ENCODE peak calls at places on chromosomes 16 and 17, in nine cellular contexts. L is occipital lobe, E is NCI-H510A, Y is A549, A is naive B cell, N is AG09319, T is NCI-H1105 treated with DMSO at 0.1 percent for 48 hours, S is breast epithelium, W is kidney. Q is an unnamed sample.

GRCh38 chr16:2471016-2471652 is at the start of gene NTN3:
- DNase-seq in L (no peak), E (no peak), Y (no peak), A (no peak), N (no peak), T (peak), S (no peak), W (no peak), Q (no peak)

GRCh38 chr16:30551781-30552180 is 6.4 kb downstream of the ZNF764 start:
- DNase-seq in L (no peak), E (no peak), Y (no peak), A (no peak), N (no peak), T (no peak), S (no peak), W (no peak), Q (no peak)

GRCh38 chr16:64450170-64450569 is 671.7 kb downstream of the CDH11 start:
- DNase-seq in L (no peak), E (no peak), Y (no peak), A (no peak), N (no peak), T (no peak), S (no peak), W (no peak), Q (no peak)

GRCh38 chr17:43219001-43219400 is 7.3 kb downstream of the TMEM106A start:
- DNase-seq in L (no peak), E (no peak), Y (no peak), A (no peak), N (no peak), T (no peak), S (no peak), W (no peak), Q (no peak)

GRCh38 chr17:14918540-14918939 is 346.6 kb downstream of the PMP22 start:
- DNase-seq in L (no peak), E (no peak), Y (peak), A (no peak), N (no peak), T (no peak), S (no peak), W (no peak), Q (no peak)

GRCh38 chr16:56869513-56870270 is 4.7 kb downstream of the SLC12A3 start:
- DNase-seq in L (no peak), E (no peak), Y (peak), A (no peak), N (no peak), T (no peak), S (no peak), W (no peak), Q (no peak)

GRCh38 chr16:21610766-21611165 is 11.4 kb downstream of the METTL9 start:
- DNase-seq in L (no peak), E (no peak), Y (no peak), A (no peak), N (no peak), T (no peak), S (no peak), W (no peak), Q (no peak)

GRCh38 chr17:42585353-42585752 is 7.8 kb upstream of the PSMC3IP start:
- DNase-seq in L (no peak), E (no peak), Y (no peak), A (no peak), N (no peak), T (no peak), S (peak), W (no peak), Q (no peak)

GRCh38 chr17:59425085-59425901 is 93.8 kb downstream of the YPEL2 start:
- DNase-seq in L (peak), E (no peak), Y (no peak), A (no peak), N (no peak), T (no peak), S (no peak), W (peak), Q (no peak)

GRCh38 chr17:14276535-14277250 is 24.2 kb upstream of the HS3ST3B1 start:
- DNase-seq in L (no peak), E (no peak), Y (no peak), A (no peak), N (no peak), T (no peak), S (no peak), W (no peak), Q (no peak)

GRCh38 chr16:28067604-28068382 is 4.3 kb upstream of the GSG1L start:
- DNase-seq in L (no peak), E (no peak), Y (no peak), A (no peak), N (no peak), T (no peak), S (no peak), W (peak), Q (no peak)

GRCh38 chr17:31568140-31568938 is 176.9 kb downstream of the RAB11FIP4 start:
- DNase-seq in L (no peak), E (no peak), Y (no peak), A (no peak), N (no peak), T (no peak), S (no peak), W (no peak), Q (no peak)

GRCh38 chr17:31433091-31433790 is 41.8 kb downstream of the RAB11FIP4 start:
- DNase-seq in L (no peak), E (no peak), Y (no peak), A (no peak), N (no peak), T (no peak), S (no peak), W (peak), Q (no peak)

GRCh38 chr16:49489686-49490320 is 116.2 kb downstream of the C16orf78 start:
- DNase-seq in L (no peak), E (no peak), Y (no peak), A (no peak), N (no peak), T (peak), S (no peak), W (no peak), Q (no peak)

GRCh38 chr17:33929181-33929724 is 325.8 kb upstream of the CCL2 start:
- DNase-seq in L (no peak), E (no peak), Y (no peak), A (no peak), N (no peak), T (no peak), S (no peak), W (no peak), Q (no peak)

GRCh38 chr17:50212121-50212843 is 10.9 kb upstream of the COL1A1 start:
- DNase-seq in L (no peak), E (no peak), Y (no peak), A (no peak), N (no peak), T (no peak), S (no peak), W (peak), Q (no peak)

GRCh38 chr17:77708049-77708448 is 250.5 kb upstream of the TNRC6C start:
- DNase-seq in L (no peak), E (no peak), Y (no peak), A (no peak), N (no peak), T (no peak), S (no peak), W (no peak), Q (peak)

GRCh38 chr17:19384723-19385391 is 2.1 kb downstream of the MFAP4 start:
- DNase-seq in L (peak), E (peak), Y (no peak), A (no peak), N (peak), T (peak), S (no peak), W (peak), Q (peak)

GRCh38 chr16:66495440-66495839 is 54.5 kb downstream of the TK2 start:
- DNase-seq in L (no peak), E (no peak), Y (no peak), A (no peak), N (no peak), T (no peak), S (peak), W (peak), Q (no peak)

GRCh38 chr17:81474958-81475357 is 37.6 kb downstream of the ACTG1 start:
- DNase-seq in L (no peak), E (no peak), Y (no peak), A (no peak), N (no peak), T (no peak), S (no peak), W (no peak), Q (no peak)

GRCh38 chr17:15981646-15982580 is 17.6 kb downstream of the ZSWIM7 start:
- DNase-seq in L (no peak), E (no peak), Y (peak), A (no peak), N (no peak), T (no peak), S (no peak), W (no peak), Q (no peak)